ENCODE peak calls at places on chromosomes 13 and 19, in ten cellular contexts. Y is A549; U is effector CD4-positive, alpha-beta T cell; A is neural crest cell; K is stimulated activated CD4-positive, alpha-beta T cell treated with anti-CD3 and anti-CD28 coated beads, Interleukin-4, amount 100 ng/mL, for 24 hours; X is brain microvascular endothelial cell; S is cardiac fibroblast; T is activated gamma-delta T cell treated with Interleukin-2 at 50 U/mL for 16 hours; D is tibial artery; C is B cell. Q is an unnamed sample.

GRCh38 chr19:49559928-49560327 is 20.4 kb downstream of the NOSIP start:
- DNase-seq in X (no peak), D (no peak), A (no peak), S (no peak), Y (no peak), C (no peak), K (peak), T (no peak), U (no peak), Q (no peak)

GRCh38 chr13:51797664-51798488 is 6.1 kb downstream of the DHRS12 start:
- DNase-seq in U (peak), Y (peak), C (peak), D (no peak), K (peak), T (peak), S (peak), A (no peak), X (peak), Q (peak)

GRCh38 chr13:37899753-37900152 is 30.2 kb upstream of the TRPC4 start:
- DNase-seq in K (no peak), T (no peak), U (no peak), C (no peak), Y (no peak), D (no peak), A (no peak), X (no peak), S (no peak), Q (no peak)

GRCh38 chr19:3983936-3984583 is 1.2 kb downstream of the EEF2 start:
- DNase-seq in S (peak), D (no peak), K (peak), Y (no peak), X (no peak), C (no peak), U (no peak), T (no peak), A (no peak), Q (peak)

GRCh38 chr13:29937836-29938235 is 87.4 kb upstream of the UBL3 start:
- DNase-seq in C (no peak), Y (no peak), T (peak), U (peak), A (no peak), D (no peak), S (no peak), X (no peak), K (no peak), Q (no peak)

GRCh38 chr19:45515081-45515624 is 7.9 kb downstream of the VASP start:
- DNase-seq in Y (no peak), X (no peak), K (peak), T (peak), U (no peak), D (peak), C (peak), S (no peak), A (no peak), Q (peak)

GRCh38 chr13:73610799-73611592 is 523.2 kb downstream of the KLF12 start:
- DNase-seq in C (no peak), T (no peak), D (no peak), A (no peak), X (no peak), S (no peak), K (no peak), Y (no peak), U (no peak), Q (no peak)

GRCh38 chr19:47766359-47766620 is 12.2 kb upstream of the SELENOW start:
- DNase-seq in T (no peak), S (no peak), K (no peak), A (no peak), U (no peak), X (no peak), C (no peak), Y (no peak), D (no peak), Q (no peak)

GRCh38 chr13:31885994-31886393 is 145.6 kb upstream of the FRY start:
- DNase-seq in X (no peak), K (no peak), U (no peak), C (no peak), Y (no peak), S (no peak), D (no peak), A (no peak), T (no peak), Q (no peak)

GRCh38 chr19:17685451-17686026 is 2.6 kb downstream of the UNC13A start:
- DNase-seq in T (no peak), X (no peak), D (no peak), Y (no peak), K (no peak), U (no peak), C (no peak), A (no peak), S (no peak), Q (no peak)

GRCh38 chr13:97548138-97548537 is 114.2 kb downstream of the RAP2A start:
- DNase-seq in K (no peak), X (no peak), C (no peak), U (no peak), D (no peak), A (no peak), Y (no peak), S (no peak), T (no peak), Q (no peak)

GRCh38 chr13:27194209-27194608 is 22.6 kb upstream of the USP12 start:
- DNase-seq in U (no peak), K (no peak), D (no peak), X (no peak), S (peak), A (no peak), Y (no peak), T (no peak), C (no peak), Q (no peak)

GRCh38 chr13:39565036-39565949 is 37.7 kb downstream of the LHFPL6 start:
- DNase-seq in K (no peak), D (no peak), X (peak), C (no peak), Y (peak), U (no peak), A (no peak), T (no peak), S (peak), Q (no peak)

GRCh38 chr13:24208314-24208713 is 47.8 kb downstream of the SPATA13 start:
- DNase-seq in D (peak), T (no peak), S (peak), C (no peak), U (no peak), Y (peak), K (no peak), A (no peak), X (peak), Q (no peak)

GRCh38 chr13:113834496-113835200 is 29.2 kb downstream of the GAS6 start:
- DNase-seq in T (no peak), C (no peak), K (no peak), U (no peak), D (no peak), S (no peak), A (no peak), Y (no peak), X (no peak), Q (no peak)

GRCh38 chr19:43534811-43535761 is 2.1 kb downstream of the ZNF575 start:
- DNase-seq in C (peak), K (peak), T (peak), U (no peak), X (peak), A (peak), Y (peak), D (peak), S (peak), Q (no peak)

GRCh38 chr13:54357284-54357933 is 1328.8 kb downstream of the OLFM4 start:
- DNase-seq in U (no peak), D (no peak), T (no peak), X (no peak), Y (no peak), S (no peak), C (no peak), A (no peak), K (no peak), Q (no peak)

GRCh38 chr13:31890946-31891345 is 140.6 kb upstream of the FRY start:
- DNase-seq in U (no peak), Y (no peak), D (no peak), K (no peak), S (no peak), T (no peak), X (no peak), C (no peak), A (no peak), Q (no peak)

GRCh38 chr13:107866007-107866665 is 349.2 kb downstream of the LIG4 start:
- DNase-seq in Y (no peak), K (no peak), D (no peak), U (no peak), X (peak), T (no peak), A (peak), C (no peak), S (peak), Q (no peak)

GRCh38 chr13:72651196-72651595 is 76.2 kb downstream of the MZT1 start:
- DNase-seq in S (no peak), T (no peak), Y (no peak), D (no peak), K (no peak), U (no peak), A (no peak), X (peak), C (no peak), Q (no peak)

GRCh38 chr13:32016631-32017030 is 14.9 kb upstream of the FRY start:
- DNase-seq in D (no peak), C (no peak), X (no peak), A (no peak), Y (no peak), T (no peak), S (no peak), U (no peak), K (no peak), Q (no peak)

GRCh38 chr13:93243375-93244063 is 16.9 kb downstream of the GPC6 start:
- DNase-seq in A (no peak), C (no peak), S (no peak), Y (no peak), X (no peak), U (no peak), T (no peak), K (no peak), D (no peak), Q (no peak)

GRCh38 chr19:38737297-38737865 is 6.9 kb downstream of the CAPN12 start:
- DNase-seq in X (no peak), K (no peak), S (no peak), Y (no peak), A (no peak), C (no peak), D (no peak), T (no peak), U (no peak), Q (no peak)

GRCh38 chr19:14673088-14673487 is 1.6 kb downstream of the ADGRE3 start:
- DNase-seq in Y (no peak), S (no peak), U (no peak), A (no peak), X (no peak), T (no peak), K (no peak), D (no peak), C (no peak), Q (no peak)

GRCh38 chr13:89554801-89555200 is 1792.7 kb upstream of the MIR17HG start:
- DNase-seq in A (no peak), U (no peak), K (no peak), D (no peak), S (no peak), C (no peak), X (no peak), T (no peak), Y (no peak), Q (no peak)

GRCh38 chr13:63307239-63307638 is 1891.6 kb upstream of the PCDH20 start:
- DNase-seq in T (no peak), S (no peak), U (no peak), A (no peak), D (no peak), C (no peak), K (no peak), X (no peak), Y (no peak), Q (no peak)

GRCh38 chr19:35755550-35756371 is 1.1 kb downstream of the HSPB6 start:
- DNase-seq in T (peak), S (peak), X (peak), A (no peak), K (peak), D (peak), U (no peak), C (no peak), Y (no peak), Q (peak)

GRCh38 chr13:48945626-48946025 is 30.1 kb upstream of the FNDC3A start:
- DNase-seq in A (no peak), D (no peak), X (no peak), Y (no peak), K (no peak), C (no peak), U (no peak), S (no peak), T (no peak), Q (no peak)

GRCh38 chr13:59043016-59043415 is 1120.7 kb downstream of the DIAPH3 start:
- DNase-seq in K (no peak), D (no peak), X (no peak), C (no peak), T (no peak), U (no peak), Y (no peak), A (no peak), S (no peak), Q (no peak)

GRCh38 chr13:72726721-72727416 is 560 bp downstream of the MZT1 start:
- DNase-seq in C (peak), T (no peak), D (peak), U (peak), A (no peak), X (peak), Y (peak), S (peak), K (peak), Q (peak)

Q was measured in GM20000.